ENCODE peak calls at places on chromosomes 2 and 18, in five cellular contexts. One of them, this sample, is unnamed.

GRCh38 chr2:241003047-241003360 is 4.6 kb downstream of the SNED1 start:
- DNase-seq in HepG2: no peak
- DNase-seq in A549: no peak
- DNase-seq in K562: no peak
- DNase-seq in GM12878: no peak
- DNase-seq in this sample: no peak

GRCh38 chr2:73714091-73714490 is 23.1 kb downstream of the TPRKB start:
- DNase-seq in HepG2: no peak
- DNase-seq in A549: no peak
- DNase-seq in K562: no peak
- DNase-seq in GM12878: no peak
- DNase-seq in this sample: no peak

GRCh38 chr2:44169155-44169898 is 652 bp downstream of the PPM1B start:
- DNase-seq in HepG2: peak
- DNase-seq in A549: peak
- DNase-seq in K562: peak
- DNase-seq in GM12878: peak
- DNase-seq in this sample: peak

GRCh38 chr18:269480-270090 is 1.7 kb upstream of the THOC1 start:
- DNase-seq in HepG2: peak
- DNase-seq in A549: no peak
- DNase-seq in K562: no peak
- DNase-seq in GM12878: no peak
- DNase-seq in this sample: peak

GRCh38 chr2:193331701-193332100 is 1137.0 kb upstream of the TMEFF2 start:
- DNase-seq in HepG2: no peak
- DNase-seq in A549: no peak
- DNase-seq in K562: no peak
- DNase-seq in GM12878: no peak
- DNase-seq in this sample: no peak

GRCh38 chr18:48592540-48592939 is 53.7 kb downstream of the CTIF start:
- DNase-seq in HepG2: no peak
- DNase-seq in A549: no peak
- DNase-seq in K562: peak
- DNase-seq in GM12878: no peak
- DNase-seq in this sample: no peak

GRCh38 chr18:74836296-74837139 is 238.8 kb downstream of the ZNF407 start:
- DNase-seq in HepG2: peak
- DNase-seq in A549: peak
- DNase-seq in K562: no peak
- DNase-seq in GM12878: no peak
- DNase-seq in this sample: peak

GRCh38 chr18:11124054-11124453 is 25.3 kb downstream of the PIEZO2 start:
- DNase-seq in HepG2: peak
- DNase-seq in A549: no peak
- DNase-seq in K562: no peak
- DNase-seq in GM12878: no peak
- DNase-seq in this sample: no peak

GRCh38 chr18:49757513-49758262 is 55.6 kb downstream of the ACAA2 start:
- DNase-seq in HepG2: no peak
- DNase-seq in A549: peak
- DNase-seq in K562: peak
- DNase-seq in GM12878: no peak
- DNase-seq in this sample: peak

GRCh38 chr2:235191933-235192332 is 240.1 kb downstream of the SH3BP4 start:
- DNase-seq in HepG2: no peak
- DNase-seq in A549: no peak
- DNase-seq in K562: no peak
- DNase-seq in GM12878: no peak
- DNase-seq in this sample: no peak

GRCh38 chr2:204611764-204612163 is 66.5 kb downstream of the PARD3B start:
- DNase-seq in HepG2: no peak
- DNase-seq in A549: no peak
- DNase-seq in K562: no peak
- DNase-seq in GM12878: no peak
- DNase-seq in this sample: no peak

GRCh38 chr18:59323931-59324622 is 5.6 kb upstream of the CPLX4 start:
- DNase-seq in HepG2: no peak
- DNase-seq in A549: no peak
- DNase-seq in K562: no peak
- DNase-seq in GM12878: no peak
- DNase-seq in this sample: no peak

DNA sequence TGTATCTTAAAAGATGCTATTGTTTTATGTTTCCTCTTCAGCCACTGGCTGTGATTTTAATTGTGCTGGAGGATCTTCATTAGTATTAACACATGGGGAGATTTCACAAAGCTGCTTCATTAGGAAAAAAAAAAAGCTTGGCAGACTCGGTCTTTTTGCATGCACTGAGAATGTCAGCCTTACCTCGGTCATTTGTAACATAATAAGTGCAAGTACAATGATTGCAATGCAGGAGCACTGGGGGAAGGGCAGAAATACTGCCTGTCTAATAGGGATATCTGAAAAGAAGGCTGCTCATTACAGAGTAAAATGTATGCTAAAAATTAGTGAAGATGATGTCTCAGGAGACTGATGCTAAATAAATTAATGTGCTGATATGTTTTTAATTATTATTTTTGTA is 1.3 kb upstream of the BAZ2B start:
- DNase-seq in HepG2: no peak
- DNase-seq in A549: peak
- DNase-seq in K562: no peak
- DNase-seq in GM12878: no peak
- DNase-seq in this sample: peak
- H3K27ac ChIP-seq in HepG2: no peak
- H3K27ac ChIP-seq in A549: peak
- H3K27ac ChIP-seq in K562: no peak
- H3K27ac ChIP-seq in GM12878: no peak
- H3K27ac ChIP-seq in this sample: peak

DNA sequence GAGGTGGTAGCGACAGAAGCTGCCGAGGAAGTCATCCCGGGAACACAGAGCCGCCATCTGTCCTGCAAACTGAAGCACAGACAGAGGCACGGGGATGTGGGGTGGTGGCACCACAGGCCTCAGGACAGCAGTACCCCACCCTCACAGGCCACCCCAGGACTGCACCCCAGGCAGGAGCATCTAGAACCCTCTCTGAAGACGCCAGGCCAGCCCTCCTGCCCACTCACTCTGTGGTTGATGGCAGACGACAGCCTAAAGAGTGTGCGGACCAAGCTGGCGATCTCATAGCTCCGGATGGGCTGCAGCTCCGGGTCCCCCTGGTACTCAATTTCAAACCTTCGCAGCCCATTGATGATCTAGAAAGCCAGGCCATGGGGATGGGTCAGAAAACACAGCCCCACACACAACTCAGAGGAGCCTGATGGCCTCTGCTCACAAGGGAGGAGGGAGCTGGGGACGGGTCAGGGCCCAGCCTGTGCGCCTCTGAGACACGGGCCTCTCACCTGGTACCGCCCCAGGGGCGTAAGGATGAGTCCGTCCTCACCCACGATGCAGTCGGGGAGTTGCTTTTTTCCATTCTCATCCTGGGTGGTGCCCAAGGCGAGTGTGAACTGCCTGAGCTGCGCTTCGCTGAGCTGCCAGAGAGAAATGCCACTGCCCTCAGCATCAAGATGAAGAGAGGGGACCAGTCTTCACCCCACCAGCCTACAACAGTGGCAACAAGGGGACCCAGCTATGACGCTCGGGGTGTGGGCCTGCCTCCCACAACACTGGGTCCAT is 8.1 kb upstream of the CCDC74B start:
- DNase-seq in HepG2: no peak
- DNase-seq in A549: no peak
- DNase-seq in K562: no peak
- DNase-seq in GM12878: no peak
- DNase-seq in this sample: no peak
- TF ChIP-seq JUNB in HepG2: no peak
- TF ChIP-seq JUNB in A549: no peak
- TF ChIP-seq JUNB in K562: no peak
- TF ChIP-seq JUNB in GM12878: no peak
- TF ChIP-seq JUNB in this sample: no peak

DNA sequence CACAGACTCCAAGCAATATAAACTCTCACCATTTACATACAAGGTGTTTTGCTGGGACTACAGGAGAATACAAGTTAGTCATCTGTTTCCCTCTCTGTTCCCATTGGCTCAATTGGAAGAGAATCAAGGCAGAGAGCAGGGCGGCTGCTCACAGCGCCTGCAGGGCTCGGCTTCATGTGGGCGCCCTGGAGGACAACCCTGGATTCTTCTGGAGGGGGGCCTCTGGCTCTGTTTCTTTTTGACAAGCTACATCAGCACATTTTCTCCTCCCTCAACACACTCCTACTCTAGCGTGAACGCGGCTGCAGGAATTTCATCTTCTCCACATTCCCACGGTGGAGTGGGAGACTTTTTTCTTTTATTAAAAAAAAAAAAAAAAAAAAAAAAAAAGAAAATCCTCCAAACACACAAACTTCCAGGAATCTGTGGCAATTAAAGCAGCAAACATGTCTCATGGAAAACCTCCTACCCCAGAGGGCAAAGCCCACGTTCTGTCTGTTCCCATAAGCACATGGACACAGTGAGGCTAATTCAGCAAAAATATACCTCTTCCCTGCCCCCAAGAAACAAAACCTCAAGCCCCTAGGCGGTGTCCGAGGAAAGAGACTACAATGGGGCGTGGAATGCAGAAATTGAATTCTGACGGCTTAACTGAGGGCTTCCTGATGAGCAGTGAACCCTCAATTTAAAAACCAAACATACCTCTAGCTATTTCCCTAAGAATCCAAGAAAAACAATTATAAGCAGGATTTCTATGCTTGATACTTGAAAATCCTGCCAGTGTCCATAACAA is 50.6 kb downstream of the PARD6G start:
- DNase-seq in HepG2: no peak
- DNase-seq in A549: no peak
- DNase-seq in K562: no peak
- DNase-seq in GM12878: no peak
- DNase-seq in this sample: peak
- H3K4me2 ChIP-seq in HepG2: no peak
- H3K4me2 ChIP-seq in A549: no peak
- H3K4me2 ChIP-seq in K562: no peak
- H3K4me2 ChIP-seq in GM12878: no peak
- H3K4me2 ChIP-seq in this sample: peak

DNA sequence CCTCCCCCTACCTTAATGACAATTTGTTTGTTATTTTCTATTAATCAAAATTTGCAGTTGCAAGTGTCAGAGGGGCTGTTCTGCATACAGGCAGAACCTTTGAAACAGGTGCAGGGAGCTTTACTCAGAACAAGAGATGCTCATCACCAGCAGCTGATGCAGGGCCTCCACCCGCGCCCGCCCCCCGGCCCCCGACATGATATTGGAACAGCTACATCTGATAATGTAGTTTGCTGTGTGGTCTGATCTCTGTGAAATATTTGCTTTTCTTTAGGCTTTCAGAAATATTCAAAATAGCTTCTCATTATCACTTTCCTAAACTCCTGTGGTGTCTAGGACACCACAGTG is 130.0 kb downstream of the PRKCE start:
- DNase-seq in HepG2: no peak
- DNase-seq in A549: no peak
- DNase-seq in K562: no peak
- DNase-seq in GM12878: no peak
- DNase-seq in this sample: no peak
- H3K27ac ChIP-seq in HepG2: no peak
- H3K27ac ChIP-seq in A549: no peak
- H3K27ac ChIP-seq in K562: no peak
- H3K27ac ChIP-seq in GM12878: no peak
- H3K27ac ChIP-seq in this sample: no peak

DNA sequence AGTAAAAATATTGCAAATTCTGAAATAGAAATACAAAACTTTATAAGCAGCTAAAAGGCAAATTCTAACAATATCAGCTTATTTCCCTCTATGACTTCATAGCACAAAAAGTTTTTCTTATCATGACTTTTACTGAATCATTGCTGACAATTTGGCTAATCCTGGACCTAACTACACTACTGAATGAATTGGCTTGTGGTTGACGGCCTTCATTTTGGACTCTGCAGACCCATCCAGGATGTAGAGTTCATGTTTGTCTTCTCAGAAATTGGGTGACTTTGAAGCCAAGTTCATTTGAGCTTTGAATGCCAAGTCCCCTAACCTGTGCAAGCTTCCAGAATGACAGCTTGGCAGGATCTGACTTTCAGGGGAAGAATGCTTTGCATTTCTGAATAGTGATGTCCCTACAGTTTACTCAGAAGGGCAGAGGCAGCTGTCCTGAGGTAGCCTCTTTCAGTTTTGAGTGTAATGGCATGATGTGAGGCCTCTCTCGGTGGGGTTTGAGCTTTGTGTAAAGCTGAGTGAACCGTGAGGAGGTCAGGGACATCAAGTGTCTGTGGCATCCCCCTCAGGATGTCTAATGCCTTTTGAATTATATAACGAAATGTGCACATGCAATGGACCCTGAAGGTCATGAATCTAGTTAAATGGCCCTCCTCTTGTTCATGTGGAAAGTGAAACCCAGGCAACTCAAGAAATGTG is 48.0 kb downstream of the EFEMP1 start:
- DNase-seq in HepG2: peak
- DNase-seq in A549: no peak
- DNase-seq in K562: no peak
- DNase-seq in GM12878: no peak
- DNase-seq in this sample: no peak
- TF ChIP-seq JUNB in HepG2: no peak
- TF ChIP-seq JUNB in A549: no peak
- TF ChIP-seq JUNB in K562: no peak
- TF ChIP-seq JUNB in GM12878: no peak
- TF ChIP-seq JUNB in this sample: no peak

DNA sequence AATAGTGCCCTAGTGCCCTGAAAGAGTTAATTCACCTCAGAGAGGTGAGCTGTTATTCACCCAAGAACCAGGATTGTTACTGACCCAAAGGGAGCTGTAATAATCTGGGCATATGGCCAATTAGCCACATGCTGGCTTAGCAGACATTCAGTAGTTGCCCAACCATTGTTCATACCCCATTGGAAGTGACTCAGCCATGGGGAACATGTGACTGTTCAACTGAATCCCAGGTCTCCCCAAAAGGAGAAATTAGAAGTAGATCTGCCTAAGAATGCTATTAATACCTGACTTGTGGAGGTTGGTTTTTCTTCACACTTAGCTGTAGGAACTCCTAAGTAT is 272.6 kb upstream of the UBE2E3 start:
- DNase-seq in HepG2: peak
- DNase-seq in A549: peak
- DNase-seq in K562: no peak
- DNase-seq in GM12878: no peak
- DNase-seq in this sample: no peak
- H3K4me2 ChIP-seq in HepG2: no peak
- H3K4me2 ChIP-seq in A549: peak
- H3K4me2 ChIP-seq in K562: no peak
- H3K4me2 ChIP-seq in GM12878: no peak
- H3K4me2 ChIP-seq in this sample: no peak

DNA sequence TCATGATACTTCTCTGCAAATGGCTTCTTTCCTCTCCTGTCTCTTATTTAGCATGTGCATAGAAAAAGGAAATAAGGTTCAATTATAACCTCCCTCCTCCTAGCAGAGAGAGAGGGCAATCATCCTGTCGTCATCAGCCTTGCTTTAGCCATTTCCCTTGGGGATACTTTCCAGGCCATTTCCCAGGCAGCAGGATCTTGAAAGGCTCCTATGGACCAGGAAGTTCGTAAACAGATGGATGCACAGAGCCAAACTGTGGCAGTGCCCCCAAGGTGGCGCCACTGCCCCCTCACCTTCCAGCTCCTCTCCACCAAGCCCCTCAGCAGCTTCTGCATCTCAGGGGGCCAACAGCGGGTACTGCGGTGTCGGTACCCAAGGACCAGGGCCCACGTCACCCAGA is 157.4 kb downstream of the DTNA start:
- DNase-seq in HepG2: peak
- DNase-seq in A549: peak
- DNase-seq in K562: no peak
- DNase-seq in GM12878: no peak
- DNase-seq in this sample: peak
- H3K27ac ChIP-seq in HepG2: no peak
- H3K27ac ChIP-seq in A549: no peak
- H3K27ac ChIP-seq in K562: no peak
- H3K27ac ChIP-seq in GM12878: no peak
- H3K27ac ChIP-seq in this sample: no peak